ENCODE peak calls at places on chromosomes 5 and 9, in four cellular contexts. One of them, this sample, is unnamed.

GRCh38 chr9:35070823-35071813 is 1.3 kb downstream of the VCP start:
- DNase-seq in GM12878: no peak
- DNase-seq in HL-60: no peak
- DNase-seq in K562: no peak
- DNase-seq in this sample: no peak

GRCh38 chr9:132739705-132740310 is 69.5 kb downstream of the GTF3C4 start:
- DNase-seq in GM12878: no peak
- DNase-seq in HL-60: no peak
- DNase-seq in K562: no peak
- DNase-seq in this sample: no peak

GRCh38 chr5:176639981-176640380 is 7.3 kb upstream of the TSPAN17 start:
- DNase-seq in GM12878: no peak
- DNase-seq in HL-60: no peak
- DNase-seq in K562: no peak
- DNase-seq in this sample: no peak

GRCh38 chr5:56814963-56815656 is at the start of gene MAP3K1:
- DNase-seq in GM12878: no peak
- DNase-seq in HL-60: no peak
- DNase-seq in K562: peak
- DNase-seq in this sample: peak

GRCh38 chr5:17910318-17910717 is 276.1 kb downstream of the TAF11L14 start:
- DNase-seq in GM12878: no peak
- DNase-seq in HL-60: peak
- DNase-seq in K562: no peak
- DNase-seq in this sample: no peak

GRCh38 chr5:134099288-134099872 is 15.1 kb upstream of the TCF7 start:
- DNase-seq in GM12878: no peak
- DNase-seq in HL-60: no peak
- DNase-seq in K562: no peak
- DNase-seq in this sample: no peak

GRCh38 chr9:21995652-21996275 is 1.2 kb downstream of the CDKN2B-AS1 start:
- DNase-seq in GM12878: no peak
- DNase-seq in HL-60: no peak
- DNase-seq in K562: no peak
- DNase-seq in this sample: peak

GRCh38 chr5:105840800-105841199 is 1829.9 kb downstream of the EFNA5 start:
- DNase-seq in GM12878: no peak
- DNase-seq in HL-60: no peak
- DNase-seq in K562: no peak
- DNase-seq in this sample: no peak

GRCh38 chr5:107376546-107377276 is 294.0 kb downstream of the EFNA5 start:
- DNase-seq in GM12878: no peak
- DNase-seq in HL-60: no peak
- DNase-seq in K562: no peak
- DNase-seq in this sample: no peak

GRCh38 chr5:132269635-132270344 is 12.3 kb downstream of the PDLIM4 start:
- DNase-seq in GM12878: no peak
- DNase-seq in HL-60: no peak
- DNase-seq in K562: no peak
- DNase-seq in this sample: no peak

GRCh38 chr5:64680289-64680688 is 10.0 kb upstream of the SHISAL2B start:
- DNase-seq in GM12878: no peak
- DNase-seq in HL-60: no peak
- DNase-seq in K562: no peak
- DNase-seq in this sample: no peak

GRCh38 chr5:41009228-41009627 is 61.9 kb downstream of the MROH2B start:
- DNase-seq in GM12878: no peak
- DNase-seq in HL-60: no peak
- DNase-seq in K562: no peak
- DNase-seq in this sample: no peak
- TF ChIP-seq SPI1 in GM12878: no peak
- TF ChIP-seq SPI1 in HL-60: no peak
- TF ChIP-seq SPI1 in K562: no peak
- TF ChIP-seq SPI1 in this sample: no peak

GRCh38 chr9:18245911-18246310 is 228.0 kb upstream of the ADAMTSL1 start:
- DNase-seq in GM12878: no peak
- DNase-seq in HL-60: no peak
- DNase-seq in K562: no peak
- DNase-seq in this sample: no peak
- TF ChIP-seq POLR2AphosphoS5 in GM12878: no peak
- TF ChIP-seq POLR2AphosphoS5 in HL-60: no peak
- TF ChIP-seq POLR2AphosphoS5 in K562: no peak
- TF ChIP-seq POLR2AphosphoS5 in this sample: no peak

GRCh38 chr9:69214939-69215338 is 40.9 kb downstream of the TJP2 start:
- DNase-seq in GM12878: no peak
- DNase-seq in HL-60: no peak
- DNase-seq in K562: no peak
- DNase-seq in this sample: no peak

GRCh38 chr9:69211424-69212036 is 37.5 kb downstream of the TJP2 start:
- DNase-seq in GM12878: no peak
- DNase-seq in HL-60: no peak
- DNase-seq in K562: no peak
- DNase-seq in this sample: no peak

GRCh38 chr9:69215774-69216482 is 41.9 kb downstream of the TJP2 start:
- DNase-seq in GM12878: no peak
- DNase-seq in HL-60: no peak
- DNase-seq in K562: peak
- DNase-seq in this sample: no peak

GRCh38 chr9:69218166-69218565 is 44.1 kb downstream of the TJP2 start:
- DNase-seq in GM12878: no peak
- DNase-seq in HL-60: no peak
- DNase-seq in K562: no peak
- DNase-seq in this sample: no peak

GRCh38 chr9:69213647-69214046 is 39.6 kb downstream of the TJP2 start:
- DNase-seq in GM12878: no peak
- DNase-seq in HL-60: no peak
- DNase-seq in K562: no peak
- DNase-seq in this sample: no peak
- TF ChIP-seq SPI1 in GM12878: no peak
- TF ChIP-seq SPI1 in HL-60: no peak
- TF ChIP-seq SPI1 in K562: no peak
- TF ChIP-seq SPI1 in this sample: no peak

DNA sequence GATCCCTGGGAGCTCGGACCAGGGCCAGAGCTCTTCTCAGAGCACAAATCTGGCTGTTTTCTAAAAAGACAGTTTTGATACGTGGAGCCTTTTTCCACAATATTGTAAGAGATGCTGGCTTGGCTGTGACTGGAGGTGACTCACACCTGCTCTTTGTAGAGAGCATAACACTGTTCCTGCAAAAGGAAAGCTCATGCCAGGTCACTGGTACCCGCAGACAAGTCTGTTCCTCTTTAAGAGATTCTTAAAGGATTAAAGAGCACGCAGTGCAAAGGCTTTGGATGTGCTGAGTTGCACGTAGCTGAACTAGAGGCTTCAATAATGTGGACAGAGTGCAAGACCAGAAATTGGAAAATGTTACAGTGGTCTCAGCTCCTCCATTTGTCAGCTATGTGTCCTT is 19.0 kb downstream of the ACTL7B start:
- DNase-seq in GM12878: no peak
- DNase-seq in HL-60: no peak
- DNase-seq in K562: no peak
- DNase-seq in this sample: no peak
- TF ChIP-seq POLR2AphosphoS5 in GM12878: no peak
- TF ChIP-seq POLR2AphosphoS5 in HL-60: no peak
- TF ChIP-seq POLR2AphosphoS5 in K562: no peak
- TF ChIP-seq POLR2AphosphoS5 in this sample: no peak

GRCh38 chr5:14871573-14872069 is at the start of gene ANKH:
- DNase-seq in GM12878: no peak
- DNase-seq in HL-60: no peak
- DNase-seq in K562: peak
- DNase-seq in this sample: peak

GRCh38 chr5:14869286-14870164 is 2.1 kb downstream of the ANKH start:
- DNase-seq in GM12878: no peak
- DNase-seq in HL-60: no peak
- DNase-seq in K562: no peak
- DNase-seq in this sample: no peak

GRCh38 chr5:14870347-14871083 is 1.1 kb downstream of the ANKH start:
- DNase-seq in GM12878: no peak
- DNase-seq in HL-60: no peak
- DNase-seq in K562: no peak
- DNase-seq in this sample: no peak

GRCh38 chr5:14872070-14872989 is 752 bp upstream of the ANKH start:
- DNase-seq in GM12878: no peak
- DNase-seq in HL-60: no peak
- DNase-seq in K562: peak
- DNase-seq in this sample: no peak

GRCh38 chr5:14871084-14871572 is 450 bp downstream of the ANKH start:
- DNase-seq in GM12878: no peak
- DNase-seq in HL-60: no peak
- DNase-seq in K562: no peak
- DNase-seq in this sample: peak
- TF ChIP-seq SPI1 in GM12878: no peak
- TF ChIP-seq SPI1 in HL-60: no peak
- TF ChIP-seq SPI1 in K562: no peak
- TF ChIP-seq SPI1 in this sample: no peak

GRCh38 chr5:172744106-172745104 is 26.6 kb downstream of the DUSP1 start:
- DNase-seq in GM12878: no peak
- DNase-seq in HL-60: no peak
- DNase-seq in K562: no peak
- DNase-seq in this sample: no peak
- TF ChIP-seq POLR2AphosphoS5 in GM12878: no peak
- TF ChIP-seq POLR2AphosphoS5 in HL-60: no peak
- TF ChIP-seq POLR2AphosphoS5 in K562: no peak
- TF ChIP-seq POLR2AphosphoS5 in this sample: no peak

DNA sequence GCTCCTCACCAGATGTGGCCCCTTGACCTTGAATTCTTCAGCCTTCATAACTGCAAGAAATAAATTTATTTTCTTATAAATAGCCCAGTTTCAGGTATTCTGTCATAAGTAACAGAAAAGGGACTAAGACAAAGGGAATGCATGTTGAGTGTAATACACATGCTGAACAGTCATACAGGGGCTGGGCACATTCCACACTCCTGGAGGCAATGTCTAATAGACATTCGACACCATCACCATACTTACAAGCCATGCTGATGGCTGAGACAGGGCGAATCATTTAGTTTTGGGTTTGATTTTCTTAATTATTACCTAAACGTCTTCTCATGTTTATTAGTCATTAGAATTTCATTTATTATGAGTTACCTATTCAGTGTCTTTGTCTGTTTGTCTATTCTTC is 68.5 kb downstream of the TENT4A start:
- DNase-seq in GM12878: no peak
- DNase-seq in HL-60: no peak
- DNase-seq in K562: no peak
- DNase-seq in this sample: no peak
- TF ChIP-seq SPI1 in GM12878: no peak
- TF ChIP-seq SPI1 in HL-60: no peak
- TF ChIP-seq SPI1 in K562: no peak
- TF ChIP-seq SPI1 in this sample: no peak

GRCh38 chr9:26745111-26745510 is 147.5 kb downstream of the CAAP1 start:
- DNase-seq in GM12878: no peak
- DNase-seq in HL-60: no peak
- DNase-seq in K562: no peak
- DNase-seq in this sample: no peak

GRCh38 chr9:26748449-26749058 is 144.0 kb downstream of the CAAP1 start:
- DNase-seq in GM12878: no peak
- DNase-seq in HL-60: no peak
- DNase-seq in K562: no peak
- DNase-seq in this sample: no peak

GRCh38 chr9:26744362-26744965 is 148.1 kb downstream of the CAAP1 start:
- DNase-seq in GM12878: no peak
- DNase-seq in HL-60: no peak
- DNase-seq in K562: no peak
- DNase-seq in this sample: no peak

GRCh38 chr9:26747611-26748010 is 145.0 kb downstream of the CAAP1 start:
- DNase-seq in GM12878: no peak
- DNase-seq in HL-60: no peak
- DNase-seq in K562: no peak
- DNase-seq in this sample: no peak

DNA sequence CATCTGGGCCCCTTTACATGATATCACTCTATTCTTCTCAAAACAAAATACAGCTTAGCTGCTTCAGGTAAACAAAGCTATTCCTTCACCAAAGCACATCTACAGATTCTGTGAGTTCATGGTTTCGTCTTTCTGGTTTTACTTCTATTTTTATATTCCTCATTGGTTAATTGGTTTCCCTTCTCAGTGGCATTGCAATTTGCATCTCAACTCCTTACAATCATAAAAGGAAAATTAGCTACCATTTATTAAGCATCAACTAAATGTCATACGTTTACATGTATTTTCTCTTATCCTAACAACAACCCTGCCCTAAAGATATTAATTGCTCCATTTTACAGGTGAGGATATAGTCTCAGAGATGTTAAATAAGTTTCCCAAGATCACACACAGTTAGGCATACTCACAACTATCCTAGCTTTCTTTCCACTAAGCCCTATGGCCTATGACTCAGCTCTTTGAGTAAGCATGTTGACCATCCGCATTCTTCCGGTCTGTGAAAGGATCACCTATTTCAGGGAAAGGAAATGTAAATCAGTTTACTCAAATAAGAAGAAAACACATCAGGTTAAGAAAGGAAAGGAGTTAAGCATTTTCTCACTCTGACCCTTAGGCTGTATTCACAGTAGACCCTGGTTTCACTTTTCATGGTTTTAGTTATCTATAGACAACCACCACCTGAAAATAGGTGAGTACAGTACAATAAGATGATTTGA is 146.1 kb downstream of the CAAP1 start:
- DNase-seq in GM12878: peak
- DNase-seq in HL-60: no peak
- DNase-seq in K562: no peak
- DNase-seq in this sample: no peak
- TF ChIP-seq POLR2AphosphoS5 in GM12878: no peak
- TF ChIP-seq POLR2AphosphoS5 in HL-60: no peak
- TF ChIP-seq POLR2AphosphoS5 in K562: no peak
- TF ChIP-seq POLR2AphosphoS5 in this sample: no peak

This sample was measured in GM12891.